ENCODE peak calls at places on chromosomes 3 and 15, in six cellular contexts. Q is HFFc6; Z is CD8-positive, alpha-beta memory T cell; O is AG08396; D is GM04504; F is cardiac fibroblast. R is an unnamed sample.

GRCh38 chr3:124410471-124410870 is 319.8 kb upstream of the UMPS start:
- DNase-seq in O (no peak), F (no peak), Z (no peak), Q (no peak), D (no peak), R (no peak)

GRCh38 chr3:126753191-126754160 is 49.4 kb downstream of the CHCHD6 start:
- DNase-seq in Z (no peak), O (peak), F (peak), D (no peak), Q (peak), R (no peak)

GRCh38 chr15:29131336-29132109 is 138.1 kb downstream of the NSMCE3 start:
- DNase-seq in D (no peak), F (no peak), Q (no peak), O (no peak), Z (peak), R (peak)

GRCh38 chr3:185823280-185824044 is 1.4 kb downstream of the IGF2BP2 start:
- DNase-seq in D (no peak), O (peak), F (peak), Q (no peak), Z (no peak), R (peak)

GRCh38 chr3:156687023-156687422 is 12.6 kb downstream of the TIPARP start:
- DNase-seq in O (no peak), Z (no peak), Q (no peak), F (no peak), D (no peak), R (no peak)

GRCh38 chr3:182810574-182811268 is 17.4 kb downstream of the ATP11B start:
- DNase-seq in Q (peak), F (no peak), Z (no peak), O (no peak), D (no peak), R (no peak)

GRCh38 chr3:113629941-113630340 is 66.5 kb downstream of the USF3 start:
- DNase-seq in Q (no peak), D (no peak), Z (no peak), F (no peak), O (no peak), R (no peak)

GRCh38 chr3:146498002-146498736 is 28.8 kb upstream of the PLSCR2 start:
- DNase-seq in D (no peak), O (no peak), F (no peak), Z (peak), Q (no peak), R (no peak)

GRCh38 chr3:112092439-112093179 is 6.4 kb downstream of the C3orf52 start:
- DNase-seq in F (peak), D (no peak), Q (no peak), Z (no peak), O (no peak), R (no peak)

GRCh38 chr3:50599716-50600118 is 11.9 kb downstream of the CISH start:
- DNase-seq in F (peak), Z (no peak), Q (no peak), D (no peak), O (no peak), R (no peak)

GRCh38 chr3:133437391-133438093 is 37.7 kb downstream of the BFSP2 start:
- DNase-seq in F (peak), Q (peak), Z (no peak), D (no peak), O (peak), R (no peak)

GRCh38 chr15:71781179-71781964 is 29.0 kb upstream of the NR2E3 start:
- DNase-seq in Z (no peak), F (no peak), D (no peak), Q (peak), O (peak), R (no peak)

GRCh38 chr15:31347981-31348803 is 21.6 kb downstream of the KLF13 start:
- DNase-seq in O (no peak), F (no peak), D (no peak), Q (no peak), Z (peak), R (no peak)

GRCh38 chr3:144098691-144099090 is 127.1 kb downstream of the DIPK2A start:
- DNase-seq in Q (no peak), F (no peak), D (no peak), O (no peak), Z (no peak), R (no peak)

R was measured in activated effector memory CD4-positive, alpha-beta T cell treated with anti-CD3 and anti-CD28 coated beads, Interleukin-2, amount 50 U/mL, for 16 hours.